ENCODE peak calls at places on chromosomes 6 and 20, in four cellular contexts. C, T, E and M are unnamed samples.

GRCh38 chr6:157022022-157022740 is 245.0 kb downstream of the ARID1B start:
- DNase-seq in C (no peak), T (peak), E (peak), M (peak)

GRCh38 chr6:147268254-147268653 is 64.0 kb downstream of the STXBP5 start:
- DNase-seq in C (no peak), T (no peak), E (no peak), M (no peak)

GRCh38 chr6:149435919-149436586 is 36.0 kb downstream of the SUMO4 start:
- DNase-seq in C (no peak), T (no peak), E (no peak), M (no peak)

GRCh38 chr6:98824163-98824906 is 10.0 kb upstream of the POU3F2 start:
- DNase-seq in C (no peak), T (no peak), E (no peak), M (no peak)

GRCh38 chr6:68238097-68238597 is 396.9 kb upstream of the ADGRB3 start:
- DNase-seq in C (no peak), T (no peak), E (peak), M (no peak)

GRCh38 chr6:168130683-168131371 is 51.8 kb upstream of the FRMD1 start:
- DNase-seq in C (no peak), T (no peak), E (no peak), M (no peak)

GRCh38 chr6:134740473-134741192 is 209.3 kb downstream of the ALDH8A1 start:
- DNase-seq in C (no peak), T (no peak), E (no peak), M (no peak)

GRCh38 chr6:125166711-125167110 is 13.1 kb downstream of the TPD52L1 start:
- DNase-seq in C (no peak), T (no peak), E (no peak), M (no peak)

GRCh38 chr6:140850438-140850837 is 1282.3 kb upstream of the GJE1 start:
- DNase-seq in C (no peak), T (no peak), E (no peak), M (no peak)

GRCh38 chr6:153790048-153790447 is 249.0 kb upstream of the OPRM1 start:
- DNase-seq in C (no peak), T (peak), E (no peak), M (peak)

GRCh38 chr20:50980851-50981713 is 22.5 kb downstream of the MOCS3 start:
- DNase-seq in C (peak), T (peak), E (peak), M (peak)

GRCh38 chr6:144360401-144360800 is 75.3 kb downstream of the UTRN start:
- DNase-seq in C (no peak), T (no peak), E (no peak), M (no peak)

GRCh38 chr6:25248100-25248499 is 31.1 kb upstream of the CARMIL1 start:
- DNase-seq in C (no peak), T (no peak), E (no peak), M (no peak)

GRCh38 chr6:1416191-1416764 is 26.9 kb downstream of the FOXF2 start:
- DNase-seq in C (no peak), T (no peak), E (no peak), M (no peak)

GRCh38 chr6:17905611-17906592 is 81.5 kb downstream of the KIF13A start:
- DNase-seq in C (no peak), T (no peak), E (no peak), M (peak)

GRCh38 chr20:46939031-46939430 is 44.4 kb downstream of the EYA2 start:
- DNase-seq in C (no peak), T (peak), E (peak), M (peak)

GRCh38 chr6:69265706-69266105 is 531.1 kb downstream of the LMBRD1 start:
- DNase-seq in C (no peak), T (no peak), E (no peak), M (no peak)

GRCh38 chr6:112188906-112189305 is 65.5 kb downstream of the LAMA4 start:
- DNase-seq in C (no peak), T (no peak), E (no peak), M (no peak)

GRCh38 chr20:17617212-17617867 is 47.5 kb downstream of the DSTN start:
- DNase-seq in C (no peak), T (peak), E (peak), M (peak)

GRCh38 chr6:138545621-138545980 is 46.3 kb upstream of the NHSL1 start:
- DNase-seq in C (no peak), T (no peak), E (no peak), M (no peak)

GRCh38 chr6:5525209-5525608 is 263.9 kb downstream of the FARS2 start:
- DNase-seq in C (no peak), T (no peak), E (no peak), M (no peak)

GRCh38 chr20:32387262-32387661 is 29.1 kb downstream of the ASXL1 start:
- DNase-seq in C (no peak), T (no peak), E (no peak), M (no peak)

GRCh38 chr6:143601501-143601900 is 76.3 kb upstream of the PHACTR2 start:
- DNase-seq in C (no peak), T (no peak), E (no peak), M (no peak)

GRCh38 chr6:41712651-41713103 is 22.7 kb downstream of the TFEB start:
- DNase-seq in C (no peak), T (no peak), E (no peak), M (peak)

GRCh38 chr6:84501315-84501714 is 263.1 kb downstream of the TBX18 start:
- DNase-seq in C (no peak), T (no peak), E (no peak), M (no peak)

GRCh38 chr6:42340516-42340915 is 111.2 kb downstream of the TRERF1 start:
- DNase-seq in C (no peak), T (no peak), E (no peak), M (no peak)

GRCh38 chr6:30617565-30618269 is at the start of gene MRPS18B:
- DNase-seq in C (peak), T (peak), E (peak), M (peak)
- TF ChIP-seq EP300 in C (no peak), T (peak), E (no peak), M (no peak)

GRCh38 chr6:3808189-3808588 is 41.0 kb upstream of the FAM50B start:
- DNase-seq in C (no peak), T (no peak), E (no peak), M (no peak)

GRCh38 chr6:3809982-3810381 is 39.2 kb upstream of the FAM50B start:
- DNase-seq in C (no peak), T (no peak), E (no peak), M (no peak)

GRCh38 chr6:3809515-3809891 is 39.7 kb upstream of the FAM50B start:
- DNase-seq in C (no peak), T (no peak), E (no peak), M (no peak)

GRCh38 chr6:3811191-3811590 is 38.0 kb upstream of the FAM50B start:
- DNase-seq in C (no peak), T (no peak), E (no peak), M (no peak)

DNA sequence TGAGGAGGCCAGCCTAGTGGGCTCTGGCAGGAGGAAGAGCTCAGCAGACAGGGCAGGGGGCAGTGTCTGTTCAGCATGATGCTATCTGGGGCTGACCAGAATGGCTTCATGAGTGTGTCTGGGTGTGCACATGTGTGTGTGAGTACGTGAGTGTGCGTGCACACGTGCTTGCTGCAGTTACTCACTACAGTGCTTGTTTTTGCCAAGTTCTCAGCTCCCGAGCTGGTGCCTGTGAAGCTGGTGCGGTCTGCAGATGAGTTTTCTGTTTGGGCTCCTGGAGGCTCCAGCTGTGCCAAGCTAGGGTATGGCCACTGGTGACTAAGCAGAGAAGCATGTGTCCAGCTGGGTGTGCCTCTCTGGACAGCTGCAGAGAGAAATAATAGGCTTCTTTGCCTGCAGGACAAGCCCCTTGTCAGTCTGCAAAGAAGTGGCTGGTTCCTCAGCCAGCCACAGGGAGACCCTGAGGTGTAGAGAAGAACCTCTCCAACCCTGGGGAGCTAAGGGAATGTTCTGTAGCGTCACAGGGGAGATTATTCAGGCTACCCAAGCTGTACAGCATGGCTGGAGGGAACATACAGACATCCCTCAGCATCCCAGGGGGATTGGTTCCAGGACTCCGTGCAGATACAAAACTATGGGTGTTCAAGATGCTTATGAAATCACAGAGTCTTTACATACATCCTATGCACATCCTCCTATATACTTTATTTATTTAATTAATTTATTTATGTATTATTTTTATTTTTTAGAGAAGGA is 40.2 kb upstream of the FAM50B start:
- DNase-seq in C (no peak), T (peak), E (no peak), M (peak)
- TF ChIP-seq JUNB in C (no peak), T (no peak), E (no peak), M (peak)

DNA sequence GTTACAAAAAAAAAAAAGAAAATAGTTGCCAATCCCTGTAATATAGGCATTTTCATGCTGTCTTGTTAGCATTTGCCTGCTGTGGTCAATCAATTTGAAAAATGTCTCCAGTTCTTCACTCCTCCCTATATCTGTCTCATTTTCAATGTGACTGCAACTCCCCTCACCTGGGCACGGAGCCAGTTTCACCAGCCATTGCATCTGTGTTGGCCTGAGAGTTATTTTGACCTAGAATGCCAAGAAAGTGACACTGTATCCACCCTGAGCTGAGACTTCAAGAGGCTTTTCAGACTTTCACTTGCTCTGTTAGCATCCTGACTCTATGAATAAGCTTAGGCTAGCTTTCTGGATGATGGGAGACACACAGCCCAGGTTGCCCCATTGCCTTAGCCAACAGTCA is 544.3 kb upstream of the BTBD3 start:
- DNase-seq in C (no peak), T (no peak), E (no peak), M (no peak)
- TF ChIP-seq EP300 in C (no peak), T (no peak), E (no peak), M (no peak)

GRCh38 chr20:57544838-57545564 is 15.9 kb upstream of the PCK1 start:
- DNase-seq in C (no peak), T (no peak), E (peak), M (no peak)
- TF ChIP-seq JUNB in C (no peak), T (no peak), E (no peak), M (no peak)

GRCh38 chr20:53304146-53304545 is 289.5 kb downstream of the ZNF217 start:
- DNase-seq in C (no peak), T (no peak), E (no peak), M (no peak)

DNA sequence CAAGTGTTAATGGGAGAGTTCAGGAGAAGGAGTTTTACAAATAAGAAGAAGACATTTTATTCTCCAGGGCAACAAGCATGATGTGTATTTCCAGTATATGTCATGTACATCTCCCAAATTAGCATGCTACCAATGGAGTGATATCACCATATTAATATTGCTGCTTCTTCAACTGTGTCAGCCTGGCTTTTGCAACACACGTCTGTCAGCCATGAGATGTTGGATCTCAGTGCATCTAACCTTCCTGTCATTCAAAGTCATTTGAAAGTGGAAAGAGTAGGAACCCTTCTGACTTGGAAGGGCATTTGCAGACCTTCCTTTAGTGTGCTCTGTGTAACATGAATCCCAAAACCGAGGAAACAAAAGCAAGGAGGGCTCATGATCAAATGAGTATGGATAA is 284.1 kb downstream of the ZNF217 start:
- DNase-seq in C (no peak), T (no peak), E (no peak), M (no peak)
- TF ChIP-seq EP300 in C (no peak), T (no peak), E (no peak), M (no peak)

DNA sequence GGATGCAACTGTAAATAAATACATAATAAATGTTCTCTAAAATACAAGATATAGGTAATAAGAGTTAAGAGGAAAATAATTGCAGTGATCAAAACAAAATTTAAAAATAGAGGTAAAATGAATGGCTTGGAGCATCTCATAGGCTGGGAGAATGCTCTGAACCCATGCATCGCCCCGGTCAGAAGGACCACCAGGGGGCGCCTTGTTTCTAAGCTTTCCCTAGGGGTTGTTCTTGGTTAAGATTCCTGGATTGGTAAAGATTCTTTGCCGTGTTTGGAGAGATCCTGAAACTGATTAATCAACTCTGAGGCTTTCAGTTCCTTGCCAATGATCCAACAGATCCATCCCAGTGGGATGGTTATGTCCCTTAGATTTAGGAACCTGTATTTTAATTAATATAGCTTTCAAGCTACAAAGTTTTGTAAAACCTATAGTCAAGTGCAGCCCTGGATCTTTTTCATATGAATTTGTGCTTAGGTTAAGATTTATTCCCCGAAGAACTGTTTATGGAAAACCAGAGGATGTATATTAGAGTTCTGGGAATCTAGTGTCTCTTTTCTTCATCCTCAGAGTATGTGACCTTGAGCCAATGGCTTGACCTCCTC is 45.3 kb upstream of the PRELID3B start:
- DNase-seq in C (no peak), T (peak), E (peak), M (peak)
- TF ChIP-seq JUNB in C (no peak), T (no peak), E (no peak), M (no peak)

DNA sequence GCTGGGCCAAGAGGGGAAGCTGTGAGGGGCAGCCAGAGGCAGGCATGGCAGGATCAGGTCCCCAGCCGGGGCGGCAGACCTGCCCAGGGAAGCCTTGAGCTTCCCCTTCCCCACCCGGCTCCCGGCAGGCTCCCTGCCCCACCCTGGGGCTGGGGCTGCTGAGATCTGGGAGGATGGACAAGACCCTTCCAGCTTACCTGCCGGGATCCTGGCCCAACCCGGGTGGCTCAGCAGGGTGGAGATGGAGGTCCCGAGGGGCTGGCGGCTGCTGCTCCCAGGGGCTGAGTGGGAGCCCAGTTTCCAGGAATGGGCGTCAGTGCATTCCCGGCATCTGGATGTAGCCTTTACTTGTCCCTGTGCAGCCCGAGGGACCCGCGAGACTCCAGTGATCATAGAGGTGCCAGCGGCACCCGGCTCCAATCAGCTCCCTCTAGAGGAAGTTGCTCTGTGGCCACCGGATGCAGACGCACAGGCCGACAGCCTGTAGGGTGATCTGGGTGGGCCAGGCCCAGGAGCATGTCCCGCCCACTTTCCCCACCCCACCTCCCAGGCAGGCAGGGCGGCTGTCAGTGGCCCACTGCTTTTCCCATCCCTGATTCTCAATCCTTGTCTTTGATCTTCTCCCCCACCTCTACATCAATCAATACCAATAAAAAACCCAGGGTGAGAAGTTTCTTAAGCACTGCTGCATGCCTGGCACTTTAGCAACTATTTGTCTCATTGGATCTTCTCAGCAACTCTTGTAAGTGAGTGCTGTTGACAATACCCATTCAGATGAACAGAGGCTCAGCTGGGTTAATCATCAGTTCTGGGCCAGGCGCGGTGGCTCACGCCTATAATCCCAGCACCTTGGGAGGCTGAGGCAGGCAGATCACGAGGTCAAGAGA is at the start of gene BAK1:
- DNase-seq in C (peak), T (peak), E (peak), M (peak)
- TF ChIP-seq EP300 in C (no peak), T (no peak), E (no peak), M (no peak)